ENCODE peak calls at places on chromosomes 13 and 19, in ten cellular contexts. P is GM12865, V is mammary epithelial cell, M is right atrium auricular region, L is aorta, J is GM06990, K is fibroblast of mammary gland, U is AG04450, N is cardiac fibroblast, O is mesendoderm. D is an unnamed sample.

GRCh38 chr19:2992958-2993357 is 15.6 kb downstream of the TLE6 start:
- DNase-seq in J (no peak), K (no peak), P (no peak), M (no peak), U (no peak), N (no peak), O (no peak), L (no peak), V (no peak), D (no peak)

GRCh38 chr13:40640845-40641458 is 25.5 kb downstream of the FOXO1 start:
- DNase-seq in N (no peak), P (no peak), U (no peak), L (no peak), M (no peak), V (peak; percentile 82), K (no peak), J (no peak), O (no peak), D (peak; percentile 37)

GRCh38 chr19:10259162-10259905 is 7.3 kb downstream of the MRPL4 start:
- DNase-seq in L (peak; percentile 93), P (peak; percentile 95), O (peak; percentile 95), N (peak; percentile 90), U (peak; percentile 53), J (peak; percentile 70), M (peak; percentile 87), V (peak; percentile 76), K (peak; percentile 84), D (peak; percentile 89)

GRCh38 chr13:23212621-23213020 is 31.8 kb downstream of the SGCG start:
- DNase-seq in V (no peak), P (no peak), N (no peak), O (peak; percentile 39), J (no peak), U (no peak), L (no peak), K (no peak), M (no peak), D (no peak)

GRCh38 chr19:33022472-33023116 is 42.1 kb downstream of the RHPN2 start:
- DNase-seq in P (no peak), L (no peak), M (no peak), N (no peak), K (no peak), O (peak; percentile 93), U (no peak), V (no peak), J (no peak), D (no peak)

GRCh38 chr19:19451429-19452240 is 46.2 kb downstream of the GATAD2A start:
- DNase-seq in J (peak; percentile 28), N (no peak), V (no peak), P (peak; percentile 85), U (no peak), M (no peak), O (no peak), L (no peak), K (peak; percentile 23), D (no peak)

GRCh38 chr13:74667656-74668055 is 533.5 kb upstream of the KLF12 start:
- DNase-seq in V (no peak), O (no peak), N (no peak), K (no peak), U (no peak), P (no peak), L (no peak), M (no peak), J (no peak), D (no peak)

GRCh38 chr13:44231786-44232516 is 141.7 kb upstream of the SERP2 start:
- DNase-seq in L (no peak), N (peak; percentile 90), K (peak; percentile 97), O (peak; percentile 97), V (peak; percentile 98), M (peak; percentile 82), U (peak; percentile 74), J (no peak), P (no peak), D (peak; percentile 97)

GRCh38 chr13:26992951-26993490 is 178.6 kb downstream of the USP12 start:
- DNase-seq in V (no peak), J (no peak), M (no peak), U (no peak), O (no peak), N (no peak), L (no peak), K (no peak), P (no peak), D (no peak)

GRCh38 chr13:88586263-88586662 is 915.1 kb downstream of the SLITRK5 start:
- DNase-seq in J (no peak), V (no peak), N (no peak), U (no peak), M (no peak), P (no peak), L (no peak), K (no peak), O (peak; percentile 40), D (peak; percentile 6)

GRCh38 chr13:52617070-52618060 is 24.9 kb upstream of the HNRNPA1L2 start:
- DNase-seq in J (peak; percentile 88), U (peak; percentile 53), P (peak; percentile 92), M (peak; percentile 79), K (peak; percentile 85), L (peak; percentile 92), N (peak; percentile 89), V (peak; percentile 86), O (peak; percentile 92), D (peak; percentile 81)

GRCh38 chr19:47610546-47610894 is 1.6 kb downstream of the BICRA start:
- DNase-seq in P (no peak), J (no peak), K (no peak), V (no peak), N (no peak), U (no peak), O (no peak), L (no peak), M (no peak), D (no peak)

GRCh38 chr19:6260912-6261636 is 18.7 kb downstream of the MLLT1 start:
- DNase-seq in O (peak; percentile 66), N (no peak), K (peak; percentile 33), J (no peak), P (no peak), L (peak; percentile 77), U (no peak), V (no peak), M (no peak), D (peak; percentile 54)

GRCh38 chr19:49882643-49883042 is 5.1 kb downstream of the TBC1D17 start:
- DNase-seq in P (no peak), L (no peak), V (no peak), J (no peak), N (no peak), K (no peak), O (no peak), M (no peak), U (no peak), D (no peak)
- H3K4me3 ChIP-seq in P (no peak overlapping the region), L (no peak overlapping the region), V (no peak overlapping the region), J (no peak overlapping the region), N (no peak overlapping the region), K (no peak overlapping the region), O (no peak overlapping the region), M (no peak overlapping the region), U (no peak overlapping the region), D (no peak overlapping the region)

DNA sequence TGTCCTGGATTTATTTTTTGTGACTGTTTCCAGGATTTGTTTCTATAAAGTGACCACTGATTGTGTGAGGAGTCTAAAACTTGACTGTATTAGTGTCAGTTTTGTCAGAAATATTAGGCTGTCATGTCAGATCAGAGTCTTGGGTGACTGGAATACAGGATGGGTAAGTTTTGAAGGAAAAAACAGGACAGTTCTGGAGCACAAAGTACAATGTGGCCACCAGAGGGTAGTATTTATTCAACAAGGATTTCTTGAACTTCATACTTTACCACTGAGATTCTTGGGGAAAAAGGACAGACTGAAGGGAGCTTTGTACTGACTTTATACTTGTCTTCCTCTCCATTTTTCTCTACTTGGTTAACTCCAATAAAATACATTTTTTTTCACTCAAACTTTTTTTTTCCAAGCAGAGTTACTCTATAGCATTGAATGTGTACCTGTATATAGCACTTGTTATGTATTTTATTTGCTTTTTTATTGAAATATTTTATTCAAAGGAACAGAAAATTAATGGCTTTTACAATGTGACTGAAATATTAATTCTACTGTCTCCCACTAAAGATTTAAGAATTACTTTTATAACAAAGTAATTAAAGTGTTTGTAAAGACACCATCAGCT is 51.1 kb downstream of the LMO7 start:
- DNase-seq in V (peak; percentile 53), M (no peak), L (no peak), N (peak; percentile 72), P (no peak), J (no peak), O (peak; percentile 57), U (no peak), K (peak; percentile 68), D (peak; percentile 73)
- H3K4me3 ChIP-seq in V (no peak overlapping the region), M (no peak overlapping the region), L (no peak overlapping the region), N (no peak overlapping the region), P (no peak overlapping the region), J (no peak overlapping the region), O (no peak overlapping the region), U (no peak overlapping the region), K (no peak overlapping the region), D (no peak overlapping the region)

GRCh38 chr19:35845215-35846037 is 6.9 kb downstream of the NPHS1 start:
- DNase-seq in V (no peak), O (peak; percentile 25), U (no peak), J (no peak), K (peak; percentile 28), P (no peak), N (no peak), M (no peak), L (no peak), D (peak; percentile 11)
- H3K4me3 ChIP-seq in V (peak overlapping the region; percentile 34), O (no peak overlapping the region), U (no peak overlapping the region), J (no peak overlapping the region), K (no peak overlapping the region), P (no peak overlapping the region), N (peak overlapping the region; percentile 10), M (peak overlapping the region; percentile 40), L (no peak overlapping the region), D (peak overlapping the region; percentile 52)

GRCh38 chr19:58577581-58578429 is 4.7 kb upstream of the MZF1 start:
- DNase-seq in O (no peak), J (no peak), V (no peak), K (no peak), U (no peak), P (no peak), N (no peak), L (peak; percentile 47), M (peak; percentile 40), D (no peak)

GRCh38 chr19:58581227-58582141 is 8.3 kb upstream of the MZF1 start:
- DNase-seq in U (peak; percentile 74), N (peak; percentile 90), M (peak; percentile 92), V (peak; percentile 72), K (peak; percentile 89), O (peak; percentile 96), J (peak; percentile 89), P (peak; percentile 92), L (peak; percentile 95), D (peak; percentile 85)

GRCh38 chr19:58575183-58576041 is 2.3 kb upstream of the MZF1 start:
- DNase-seq in P (peak; percentile 94), O (peak; percentile 97), M (peak; percentile 94), N (peak; percentile 95), K (peak; percentile 87), L (peak; percentile 96), U (peak; percentile 75), V (peak; percentile 90), J (peak; percentile 93), D (peak; percentile 92)

GRCh38 chr19:58579473-58580142 is 6.5 kb upstream of the MZF1 start:
- DNase-seq in P (no peak), O (no peak), M (no peak), U (no peak), L (no peak), N (no peak), J (no peak), V (no peak), K (no peak), D (no peak)

DNA sequence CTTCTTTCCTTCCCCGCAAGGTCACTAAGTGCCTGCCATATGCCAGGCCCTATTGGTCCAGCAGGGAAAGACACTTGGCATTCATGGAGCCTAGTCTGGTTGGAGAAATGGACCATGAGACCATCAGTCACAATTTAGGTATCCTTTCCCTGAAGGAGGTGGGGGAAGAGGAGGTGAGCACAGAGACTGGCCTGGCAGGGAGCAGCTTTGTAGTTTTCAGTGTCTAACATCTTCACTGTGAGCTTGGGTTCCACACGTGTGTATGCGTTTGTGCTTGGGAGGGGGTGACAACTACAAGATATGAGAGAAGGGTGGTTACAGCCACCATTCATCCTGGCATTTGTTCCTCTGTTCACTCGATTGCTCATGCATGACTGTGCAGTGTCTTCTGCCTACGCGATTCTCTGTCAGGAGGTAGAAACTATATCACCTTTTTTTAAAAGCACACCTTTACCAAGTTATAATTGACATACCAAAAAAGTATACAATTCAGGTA is 5.3 kb upstream of the MZF1 start:
- DNase-seq in N (no peak), O (no peak), M (peak; percentile 55), V (no peak), J (no peak), P (no peak), K (no peak), U (no peak), L (no peak), D (no peak)
- H3K4me3 ChIP-seq in N (no peak overlapping the region), O (no peak overlapping the region), M (no peak overlapping the region), V (no peak overlapping the region), J (no peak overlapping the region), P (no peak overlapping the region), K (no peak overlapping the region), U (no peak overlapping the region), L (no peak overlapping the region), D (no peak overlapping the region)

D was measured in PC-3.